ENCODE peak calls at places on chromosome 12, in four cellular contexts. One of them, this sample, is unnamed.

GRCh38 chr12:112386726-112387125 is 4.5 kb upstream of the HECTD4 start:
- DNase-seq in kidney: no peak
- DNase-seq in PC-3: no peak
- DNase-seq in testis: no peak
- DNase-seq in this sample: no peak

GRCh38 chr12:104669057-104669770 is 212.5 kb downstream of the CHST11 start:
- DNase-seq in kidney: peak
- DNase-seq in PC-3: peak
- DNase-seq in testis: peak
- DNase-seq in this sample: no peak

GRCh38 chr12:12883369-12884001 is 7.9 kb upstream of the GPRC5A start:
- DNase-seq in kidney: no peak
- DNase-seq in PC-3: peak
- DNase-seq in testis: no peak
- DNase-seq in this sample: no peak

GRCh38 chr12:563250-563781 is 99.9 kb downstream of the NINJ2 start:
- DNase-seq in kidney: no peak
- DNase-seq in PC-3: no peak
- DNase-seq in testis: no peak
- DNase-seq in this sample: no peak

GRCh38 chr12:21659383-21659782 is 1.7 kb upstream of the LDHB start:
- DNase-seq in kidney: no peak
- DNase-seq in PC-3: peak
- DNase-seq in testis: no peak
- DNase-seq in this sample: no peak

GRCh38 chr12:113190761-113191160 is 5.2 kb downstream of the RITA1 start:
- DNase-seq in kidney: no peak
- DNase-seq in PC-3: peak
- DNase-seq in testis: peak
- DNase-seq in this sample: no peak

GRCh38 chr12:31005256-31005943 is 68.3 kb upstream of the DDX11 start:
- DNase-seq in kidney: peak
- DNase-seq in PC-3: no peak
- DNase-seq in testis: no peak
- DNase-seq in this sample: no peak

GRCh38 chr12:130574402-130574801 is 141.7 kb downstream of the RIMBP2 start:
- DNase-seq in kidney: no peak
- DNase-seq in PC-3: no peak
- DNase-seq in testis: no peak
- DNase-seq in this sample: no peak

GRCh38 chr12:100995201-100995600 is 200.6 kb downstream of the ANO4 start:
- DNase-seq in kidney: no peak
- DNase-seq in PC-3: peak
- DNase-seq in testis: no peak
- DNase-seq in this sample: peak

GRCh38 chr12:67456281-67456918 is 187.2 kb downstream of the CAND1 start:
- DNase-seq in kidney: no peak
- DNase-seq in PC-3: peak
- DNase-seq in testis: peak
- DNase-seq in this sample: no peak

GRCh38 chr12:76318773-76319594 is 29.2 kb downstream of the BBS10 start:
- DNase-seq in kidney: no peak
- DNase-seq in PC-3: no peak
- DNase-seq in testis: no peak
- DNase-seq in this sample: no peak

GRCh38 chr12:94150483-94151225 is 2.3 kb downstream of the PLXNC1 start:
- DNase-seq in kidney: peak
- DNase-seq in PC-3: no peak
- DNase-seq in testis: peak
- DNase-seq in this sample: peak

GRCh38 chr12:6069452-6070093 is 54.9 kb downstream of the VWF start:
- DNase-seq in kidney: no peak
- DNase-seq in PC-3: no peak
- DNase-seq in testis: no peak
- DNase-seq in this sample: no peak

GRCh38 chr12:47155457-47156166 is 75.9 kb upstream of the AMIGO2 start:
- DNase-seq in kidney: no peak
- DNase-seq in PC-3: no peak
- DNase-seq in testis: no peak
- DNase-seq in this sample: no peak

GRCh38 chr12:16189849-16190248 is 87.6 kb downstream of the SLC15A5 start:
- DNase-seq in kidney: no peak
- DNase-seq in PC-3: peak
- DNase-seq in testis: no peak
- DNase-seq in this sample: no peak

GRCh38 chr12:42482086-42482819 is 107.3 kb downstream of the PRICKLE1 start:
- DNase-seq in kidney: peak
- DNase-seq in PC-3: peak
- DNase-seq in testis: peak
- DNase-seq in this sample: no peak

GRCh38 chr12:101793401-101793800 is 37.4 kb downstream of the GNPTAB start:
- DNase-seq in kidney: no peak
- DNase-seq in PC-3: peak
- DNase-seq in testis: no peak
- DNase-seq in this sample: peak

GRCh38 chr12:131413006-131413405 is 297.9 kb upstream of the SFSWAP start:
- DNase-seq in kidney: no peak
- DNase-seq in PC-3: no peak
- DNase-seq in testis: no peak
- DNase-seq in this sample: no peak

GRCh38 chr12:16347391-16348298 is at the start of gene MGST1:
- DNase-seq in kidney: no peak
- DNase-seq in PC-3: peak
- DNase-seq in testis: peak
- DNase-seq in this sample: peak

GRCh38 chr12:130127527-130127908 is 34.7 kb upstream of the FZD10 start:
- DNase-seq in kidney: no peak
- DNase-seq in PC-3: no peak
- DNase-seq in testis: peak
- DNase-seq in this sample: no peak

GRCh38 chr12:51171884-51172514 is 936 bp downstream of the TFCP2 start:
- DNase-seq in kidney: no peak
- DNase-seq in PC-3: peak
- DNase-seq in testis: peak
- DNase-seq in this sample: peak

GRCh38 chr12:125245601-125246345 is 180.5 kb downstream of the AACS start:
- DNase-seq in kidney: no peak
- DNase-seq in PC-3: no peak
- DNase-seq in testis: no peak
- DNase-seq in this sample: no peak

GRCh38 chr12:102029148-102029547 is 32.6 kb downstream of the WASHC3 start:
- DNase-seq in kidney: no peak
- DNase-seq in PC-3: no peak
- DNase-seq in testis: no peak
- DNase-seq in this sample: no peak

GRCh38 chr12:4084631-4085030 is 188.9 kb upstream of the CCND2 start:
- DNase-seq in kidney: no peak
- DNase-seq in PC-3: no peak
- DNase-seq in testis: no peak
- DNase-seq in this sample: no peak

GRCh38 chr12:49189731-49190314 is 943 bp upstream of the TUBA1A start:
- DNase-seq in kidney: no peak
- DNase-seq in PC-3: no peak
- DNase-seq in testis: no peak
- DNase-seq in this sample: no peak

GRCh38 chr12:31724597-31724996 is 4.2 kb downstream of the AMN1 start:
- DNase-seq in kidney: no peak
- DNase-seq in PC-3: no peak
- DNase-seq in testis: no peak
- DNase-seq in this sample: no peak

GRCh38 chr12:28026701-28027100 is 54.2 kb upstream of the PTHLH start:
- DNase-seq in kidney: no peak
- DNase-seq in PC-3: peak
- DNase-seq in testis: no peak
- DNase-seq in this sample: no peak

GRCh38 chr12:1122803-1123202 is 131.8 kb downstream of the ERC1 start:
- DNase-seq in kidney: no peak
- DNase-seq in PC-3: no peak
- DNase-seq in testis: no peak
- DNase-seq in this sample: no peak

GRCh38 chr12:113310489-113310888 is 24.4 kb downstream of the SLC8B1 start:
- DNase-seq in kidney: no peak
- DNase-seq in PC-3: peak
- DNase-seq in testis: no peak
- DNase-seq in this sample: no peak

DNA sequence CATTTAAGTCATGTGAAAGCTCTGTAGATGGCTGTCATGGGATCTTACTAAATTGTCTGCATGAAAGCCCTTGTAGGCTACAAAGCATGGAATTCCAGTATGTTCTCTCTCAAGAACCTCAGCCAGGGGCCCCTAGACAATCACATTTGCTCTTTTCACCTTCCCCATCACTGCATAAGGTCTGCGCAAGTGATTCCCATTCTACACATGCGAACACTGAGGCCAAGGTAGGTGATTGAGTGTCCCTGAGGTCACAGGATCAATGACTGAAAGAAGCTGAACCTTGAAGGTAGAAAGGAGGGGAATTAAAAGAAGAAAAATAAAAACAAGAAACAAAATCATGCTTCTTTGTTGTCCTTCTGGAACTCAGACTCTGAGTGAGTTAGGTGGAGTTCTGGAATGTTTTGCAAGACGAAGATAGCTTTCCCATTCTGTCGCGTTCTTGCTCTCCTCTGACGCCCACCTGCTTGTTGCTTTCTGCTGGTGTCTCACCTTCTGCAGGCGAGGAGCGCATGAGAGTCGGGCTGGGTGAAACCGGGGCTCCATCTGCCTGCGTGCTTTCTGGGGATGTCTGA is 79.9 kb downstream of the SPRING1 start:
- DNase-seq in kidney: no peak
- DNase-seq in PC-3: no peak
- DNase-seq in testis: no peak
- DNase-seq in this sample: no peak
- TF ChIP-seq CTCF in kidney: no peak
- TF ChIP-seq CTCF in PC-3: no peak
- TF ChIP-seq CTCF in testis: no peak
- TF ChIP-seq CTCF in this sample: no peak

DNA sequence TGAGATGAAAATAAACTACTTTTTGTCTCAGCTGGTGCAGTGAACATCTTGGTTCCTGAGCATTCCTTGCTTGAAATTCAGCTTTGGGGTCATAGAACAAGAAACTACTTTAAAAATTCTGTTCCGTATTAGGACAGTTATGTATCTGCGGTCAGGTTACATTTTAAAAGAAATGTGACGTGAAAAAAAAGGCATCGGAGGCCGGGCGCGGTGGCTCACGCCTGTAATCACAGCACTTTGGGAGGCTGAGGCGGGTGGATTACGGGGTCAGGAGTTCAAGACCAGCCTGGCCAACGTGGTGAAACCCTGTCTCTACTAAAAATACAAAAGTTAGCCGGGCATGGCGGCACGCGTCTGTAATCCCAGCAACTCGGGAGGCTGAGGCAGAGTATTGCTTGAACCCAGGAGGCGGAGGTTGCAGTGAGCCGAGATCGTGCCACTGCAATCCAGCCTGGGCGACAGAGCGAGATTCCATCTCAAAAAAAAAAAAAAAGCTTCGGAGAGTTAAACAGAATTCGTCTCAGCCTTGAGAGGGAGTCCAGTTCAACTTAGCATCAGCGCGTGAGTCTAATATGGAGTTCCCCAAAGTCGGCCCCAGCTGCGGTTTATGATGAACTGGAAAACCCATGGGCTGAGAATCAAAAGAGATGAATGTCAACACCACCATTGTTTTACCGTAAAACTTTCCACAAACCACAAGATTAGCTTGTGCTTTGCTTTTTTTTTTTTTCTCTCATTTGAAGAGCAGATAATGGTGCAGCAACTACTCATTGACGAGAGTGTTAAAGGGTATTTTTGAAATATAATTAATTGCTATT is 2.1 kb upstream of the SLC2A13 start:
- DNase-seq in kidney: no peak
- DNase-seq in PC-3: no peak
- DNase-seq in testis: no peak
- DNase-seq in this sample: no peak
- TF ChIP-seq CTCF in kidney: no peak
- TF ChIP-seq CTCF in PC-3: no peak
- TF ChIP-seq CTCF in testis: no peak
- TF ChIP-seq CTCF in this sample: no peak

GRCh38 chr12:25084816-25085215 is 110.1 kb downstream of the DNAI7 start:
- DNase-seq in kidney: no peak
- DNase-seq in PC-3: no peak
- DNase-seq in testis: no peak
- DNase-seq in this sample: no peak
- TF ChIP-seq CTCF in kidney: no peak
- TF ChIP-seq CTCF in PC-3: no peak
- TF ChIP-seq CTCF in testis: no peak
- TF ChIP-seq CTCF in this sample: no peak

GRCh38 chr12:53061404-53062010 is 11.6 kb downstream of the TNS2 start:
- DNase-seq in kidney: peak
- DNase-seq in PC-3: peak
- DNase-seq in testis: peak
- DNase-seq in this sample: no peak
- TF ChIP-seq CTCF in kidney: peak
- TF ChIP-seq CTCF in PC-3: peak
- TF ChIP-seq CTCF in testis: no peak
- TF ChIP-seq CTCF in this sample: no peak

This sample was measured in GM10248.